ENCODE peak calls at places on chromosomes 7 and 10, in eight cellular contexts. C, V, J, O, X, L, Y and E are unnamed samples.

GRCh38 chr10:127155221-127155620 is 41.2 kb downstream of the INSYN2A start:
- DNase-seq in J (no peak), C (peak), Y (no peak), V (no peak), X (peak), O (no peak), L (no peak), E (no peak)

GRCh38 chr10:21468086-21468485 is 57.4 kb downstream of the SKIDA1 start:
- DNase-seq in V (no peak), Y (no peak), C (no peak), X (no peak), L (no peak), J (no peak), O (no peak), E (no peak)

GRCh38 chr10:35259769-35260397 is 76.4 kb upstream of the CCNY start:
- DNase-seq in L (no peak), X (peak), Y (no peak), V (no peak), C (no peak), O (no peak), J (no peak), E (no peak)

GRCh38 chr10:116984202-116984993 is 20.6 kb downstream of the SHTN1 start:
- DNase-seq in O (no peak), V (no peak), X (no peak), C (no peak), L (no peak), Y (no peak), J (no peak), E (no peak)

GRCh38 chr10:24920907-24921881 is 31.2 kb downstream of the PRTFDC1 start:
- DNase-seq in O (peak), X (peak), C (peak), L (peak), Y (peak), V (peak), J (no peak), E (no peak)

GRCh38 chr7:117401293-117402002 is 25.8 kb downstream of the ASZ1 start:
- DNase-seq in C (no peak), X (peak), V (peak), L (no peak), J (no peak), O (no peak), Y (no peak), E (no peak)

GRCh38 chr7:38224392-38224791 is 46.3 kb downstream of the STARD3NL start:
- DNase-seq in V (no peak), C (no peak), J (no peak), L (no peak), Y (no peak), X (no peak), O (no peak), E (no peak)

GRCh38 chr7:83301416-83301815 is 138.7 kb upstream of the PCLO start:
- DNase-seq in Y (no peak), L (no peak), X (peak), J (no peak), O (no peak), V (no peak), C (no peak), E (no peak)

GRCh38 chr10:122461367-122461728 is at the start of gene HTRA1:
- DNase-seq in V (peak), C (no peak), O (peak), L (no peak), Y (peak), J (peak), X (peak), E (no peak)

GRCh38 chr10:3720228-3721019 is 64.6 kb downstream of the KLF6 start:
- DNase-seq in L (peak), V (no peak), J (no peak), X (peak), C (peak), O (no peak), Y (peak), E (no peak)

GRCh38 chr7:100866721-100867039 is 507 bp upstream of the TRIP6 start:
- DNase-seq in O (peak), V (no peak), Y (no peak), J (no peak), L (no peak), X (no peak), C (no peak), E (no peak)

GRCh38 chr7:30694218-30694745 is 12.0 kb upstream of the CRHR2 start:
- DNase-seq in J (no peak), X (no peak), V (no peak), L (no peak), Y (peak), C (no peak), O (peak), E (no peak)

GRCh38 chr7:134593530-134594392 is 44.9 kb downstream of the AKR1B15 start:
- DNase-seq in L (peak), Y (peak), J (no peak), X (peak), C (peak), O (peak), V (no peak), E (no peak)

GRCh38 chr10:80108576-80109239 is 23.8 kb upstream of the PLAC9 start:
- DNase-seq in X (no peak), O (no peak), V (no peak), J (no peak), Y (no peak), L (no peak), C (no peak), E (no peak)

GRCh38 chr10:10777279-10777678 is 240.4 kb upstream of the CELF2 start:
- DNase-seq in C (no peak), V (no peak), Y (no peak), J (no peak), X (no peak), L (no peak), O (no peak), E (no peak)

GRCh38 chr10:101536800-101537199 is 51.3 kb downstream of the POLL start:
- DNase-seq in V (peak), X (peak), L (no peak), C (no peak), O (no peak), Y (no peak), J (peak), E (peak)

GRCh38 chr10:32166365-32166764 is 110.1 kb upstream of the KIF5B start:
- DNase-seq in L (no peak), V (no peak), Y (no peak), X (no peak), J (peak), C (no peak), O (no peak), E (no peak)

GRCh38 chr10:88926484-88927249 is 25.9 kb downstream of the ACTA2 start:
- DNase-seq in C (no peak), Y (no peak), O (no peak), V (no peak), X (peak), J (peak), L (no peak), E (no peak)

GRCh38 chr10:92395271-92395670 is 104.3 kb downstream of the MARCHF5 start:
- DNase-seq in O (no peak), J (no peak), X (no peak), L (no peak), Y (no peak), C (no peak), V (no peak), E (no peak)